ENCODE peak calls at places on chromosomes 12 and 14, in five cellular contexts. One of them, this sample, is unnamed.

GRCh38 chr12:52209321-52209720 is 17.5 kb upstream of the KRT80 start:
- DNase-seq in IMR-90: no peak
- DNase-seq in H1: no peak
- DNase-seq in HepG2: no peak
- DNase-seq in K562: no peak
- DNase-seq in this sample: no peak

GRCh38 chr12:120010661-120011230 is 21.7 kb downstream of the BICDL1 start:
- DNase-seq in IMR-90: no peak
- DNase-seq in K562: no peak
- DNase-seq in H1: no peak
- DNase-seq in HepG2: no peak
- DNase-seq in this sample: no peak

GRCh38 chr12:19965196-19966038 is 402.9 kb upstream of the PDE3A start:
- DNase-seq in K562: no peak
- DNase-seq in IMR-90: no peak
- DNase-seq in HepG2: no peak
- DNase-seq in H1: no peak
- DNase-seq in this sample: no peak

GRCh38 chr12:52636189-52636588 is 15.8 kb downstream of the KRT2 start:
- DNase-seq in HepG2: no peak
- DNase-seq in IMR-90: no peak
- DNase-seq in K562: no peak
- DNase-seq in H1: peak; percentile 35
- DNase-seq in this sample: no peak

GRCh38 chr14:54291491-54292191 is 105.2 kb upstream of the CDKN3 start:
- DNase-seq in H1: peak; percentile 51
- DNase-seq in K562: no peak
- DNase-seq in HepG2: peak; percentile 98
- DNase-seq in IMR-90: no peak
- DNase-seq in this sample: no peak

GRCh38 chr12:123967121-123967586 is 5.5 kb downstream of the CCDC92 start:
- DNase-seq in H1: no peak
- DNase-seq in IMR-90: no peak
- DNase-seq in HepG2: no peak
- DNase-seq in K562: peak; percentile 43
- DNase-seq in this sample: no peak

GRCh38 chr12:91778091-91778819 is 367.4 kb downstream of the BTG1 start:
- DNase-seq in IMR-90: peak; percentile 13
- DNase-seq in K562: no peak
- DNase-seq in HepG2: no peak
- DNase-seq in H1: no peak
- DNase-seq in this sample: peak; percentile 26

GRCh38 chr14:104383931-104384775 is 195.4 kb upstream of the C14orf180 start:
- DNase-seq in K562: no peak
- DNase-seq in HepG2: no peak
- DNase-seq in H1: no peak
- DNase-seq in IMR-90: no peak
- DNase-seq in this sample: no peak

GRCh38 chr12:77384941-77385340 is 319.6 kb upstream of the E2F7 start:
- DNase-seq in HepG2: no peak
- DNase-seq in K562: no peak
- DNase-seq in H1: no peak
- DNase-seq in IMR-90: no peak
- DNase-seq in this sample: no peak

GRCh38 chr12:12527820-12528296 is 34.8 kb downstream of the DUSP16 start:
- DNase-seq in K562: no peak
- DNase-seq in H1: no peak
- DNase-seq in HepG2: no peak
- DNase-seq in IMR-90: no peak
- DNase-seq in this sample: no peak
- H3K4me2 ChIP-seq in K562: no peak overlapping the region
- H3K4me2 ChIP-seq in H1: no peak overlapping the region
- H3K4me2 ChIP-seq in HepG2: no peak overlapping the region
- H3K4me2 ChIP-seq in IMR-90: no peak overlapping the region
- H3K4me2 ChIP-seq in this sample: no peak overlapping the region

GRCh38 chr12:102438823-102439205 is 41.5 kb downstream of the IGF1 start:
- DNase-seq in HepG2: no peak
- DNase-seq in K562: no peak
- DNase-seq in IMR-90: no peak
- DNase-seq in H1: no peak
- DNase-seq in this sample: no peak

GRCh38 chr12:102438047-102438822 is 42.1 kb downstream of the IGF1 start:
- DNase-seq in H1: no peak
- DNase-seq in K562: peak; percentile 25
- DNase-seq in IMR-90: peak; percentile 73
- DNase-seq in HepG2: peak; percentile 10
- DNase-seq in this sample: no peak

GRCh38 chr12:102435827-102436436 is 44.4 kb downstream of the IGF1 start:
- DNase-seq in H1: no peak
- DNase-seq in K562: no peak
- DNase-seq in HepG2: no peak
- DNase-seq in IMR-90: no peak
- DNase-seq in this sample: no peak

GRCh38 chr12:102437511-102437910 is 42.9 kb downstream of the IGF1 start:
- DNase-seq in IMR-90: no peak
- DNase-seq in H1: no peak
- DNase-seq in HepG2: no peak
- DNase-seq in K562: no peak
- DNase-seq in this sample: no peak

DNA sequence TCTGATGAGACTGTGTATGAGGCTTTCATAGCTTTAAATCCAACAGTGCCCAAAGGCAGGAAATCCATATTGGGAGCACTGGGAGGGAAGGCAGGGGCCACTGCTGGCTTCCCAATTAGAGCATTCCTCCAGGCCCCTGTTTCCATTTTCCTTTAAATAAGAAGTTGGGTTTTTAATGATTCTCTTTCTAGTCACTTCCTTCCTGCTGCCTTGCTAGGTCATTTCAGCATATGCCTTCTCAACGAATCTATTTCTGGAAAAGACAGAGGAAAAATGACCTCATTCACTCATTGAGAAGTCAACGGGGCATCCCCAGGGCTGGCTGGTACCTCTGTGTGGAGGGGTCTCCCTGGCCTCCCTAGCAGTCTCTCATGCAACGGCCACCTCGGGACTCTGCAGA is 43.5 kb downstream of the IGF1 start:
- DNase-seq in IMR-90: peak; percentile 31
- DNase-seq in K562: no peak
- DNase-seq in H1: no peak
- DNase-seq in HepG2: no peak
- DNase-seq in this sample: no peak
- TF ChIP-seq MAFK in IMR-90: no peak
- TF ChIP-seq MAFK in K562: no peak
- TF ChIP-seq MAFK in H1: no peak
- TF ChIP-seq MAFK in HepG2: no peak
- TF ChIP-seq MAFK in this sample: no peak

GRCh38 chr12:96502477-96502876 is 13.1 kb downstream of the CFAP54 start:
- DNase-seq in K562: peak; percentile 22
- DNase-seq in IMR-90: no peak
- DNase-seq in H1: no peak
- DNase-seq in HepG2: no peak
- DNase-seq in this sample: peak; percentile 26
- H3K4me2 ChIP-seq in K562: no peak overlapping the region
- H3K4me2 ChIP-seq in IMR-90: no peak overlapping the region
- H3K4me2 ChIP-seq in H1: no peak overlapping the region
- H3K4me2 ChIP-seq in HepG2: no peak overlapping the region
- H3K4me2 ChIP-seq in this sample: peak overlapping the region; percentile 10

DNA sequence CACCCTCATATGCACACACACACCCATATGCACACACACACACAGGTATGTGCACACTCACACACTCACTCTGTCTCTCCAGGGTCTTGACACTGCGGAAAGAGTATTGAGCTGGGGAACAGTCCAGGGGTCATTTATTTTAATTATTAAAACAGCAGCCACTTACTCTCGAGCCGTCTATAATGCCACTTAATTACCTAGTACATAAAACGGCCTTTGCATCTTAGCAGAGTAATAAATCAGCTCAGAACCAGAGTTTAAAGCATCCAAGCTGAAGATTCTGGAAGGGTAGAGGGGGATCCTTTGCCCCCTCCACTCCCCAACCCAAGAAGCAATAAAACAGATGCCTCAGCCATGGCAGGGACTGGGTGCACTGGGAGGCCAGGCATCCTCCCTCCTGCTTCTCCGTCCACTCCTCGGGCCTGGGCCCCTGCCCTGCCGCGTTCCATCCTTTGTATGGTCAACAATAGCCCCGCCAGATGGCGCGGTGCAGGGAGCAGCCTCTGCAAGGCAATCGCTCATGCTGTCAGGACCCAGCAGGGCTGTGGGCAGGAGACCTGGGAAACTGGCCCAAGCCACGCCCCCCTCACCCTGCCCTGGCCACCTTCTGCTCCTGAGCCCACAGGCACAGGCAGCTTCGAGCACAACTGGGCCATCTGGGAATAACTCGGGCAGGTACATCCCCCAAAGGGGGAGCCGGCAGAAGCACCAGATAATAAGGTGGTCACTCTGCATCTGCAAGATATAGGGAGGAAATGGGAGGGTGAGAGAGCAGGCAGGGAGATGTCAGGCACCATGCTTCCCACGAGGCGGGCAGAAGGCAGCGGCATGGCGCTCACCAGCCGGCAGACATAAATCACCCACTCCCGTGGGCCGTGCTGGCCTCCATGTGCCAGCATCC is 40.9 kb downstream of the CCDC85C start:
- DNase-seq in K562: peak; percentile 43
- DNase-seq in H1: peak; percentile 92
- DNase-seq in IMR-90: peak; percentile 65
- DNase-seq in HepG2: peak; percentile 84
- DNase-seq in this sample: peak; percentile 86
- TF ChIP-seq MAFK in K562: no peak
- TF ChIP-seq MAFK in H1: no peak
- TF ChIP-seq MAFK in IMR-90: no peak
- TF ChIP-seq MAFK in HepG2: no peak
- TF ChIP-seq MAFK in this sample: no peak

DNA sequence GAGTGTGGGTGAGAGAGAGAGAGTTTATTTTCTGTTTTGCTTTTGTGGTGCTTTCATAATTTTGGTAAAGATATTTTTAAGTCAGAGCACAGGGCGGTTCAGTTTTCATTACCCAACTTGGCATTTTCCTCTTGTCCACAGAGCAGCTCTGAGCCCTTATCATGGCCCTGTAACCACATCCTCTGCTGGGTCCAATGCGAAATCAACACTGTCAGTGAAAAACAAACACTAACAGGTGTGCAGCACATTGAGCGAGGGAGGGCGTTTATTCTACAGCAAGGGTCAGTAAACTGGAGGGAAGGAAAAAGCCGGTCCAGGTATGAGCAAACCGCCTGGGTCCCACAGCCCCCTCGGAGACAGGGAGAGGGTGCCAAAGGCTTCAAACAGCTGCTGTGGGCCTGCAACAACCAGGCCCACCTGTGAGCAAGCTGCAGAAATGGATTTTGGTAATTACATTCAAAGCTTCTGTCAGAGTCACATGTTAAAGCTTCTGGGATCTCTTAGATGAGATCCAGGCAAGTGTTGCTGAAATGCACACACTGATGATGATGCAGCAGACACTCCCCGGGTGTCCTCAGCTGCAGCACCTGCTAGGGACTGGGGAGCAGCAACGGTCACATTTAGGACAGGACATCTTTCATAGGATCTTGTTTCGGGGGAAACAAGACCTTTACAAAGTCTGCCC is 132.7 kb upstream of the DYRK2 start:
- DNase-seq in K562: no peak
- DNase-seq in H1: no peak
- DNase-seq in HepG2: no peak
- DNase-seq in IMR-90: no peak
- DNase-seq in this sample: no peak
- H3K4me2 ChIP-seq in K562: no peak overlapping the region
- H3K4me2 ChIP-seq in H1: no peak overlapping the region
- H3K4me2 ChIP-seq in HepG2: no peak overlapping the region
- H3K4me2 ChIP-seq in IMR-90: no peak overlapping the region
- H3K4me2 ChIP-seq in this sample: no peak overlapping the region

GRCh38 chr12:89984846-89985245 is 276.2 kb upstream of the ATP2B1 start:
- DNase-seq in HepG2: no peak
- DNase-seq in H1: no peak
- DNase-seq in K562: no peak
- DNase-seq in IMR-90: no peak
- DNase-seq in this sample: no peak
- TF ChIP-seq MAFK in HepG2: no peak
- TF ChIP-seq MAFK in H1: no peak
- TF ChIP-seq MAFK in K562: no peak
- TF ChIP-seq MAFK in IMR-90: no peak
- TF ChIP-seq MAFK in this sample: no peak

GRCh38 chr12:94261119-94261518 is 112.7 kb downstream of the PLXNC1 start:
- DNase-seq in K562: no peak
- DNase-seq in IMR-90: no peak
- DNase-seq in H1: no peak
- DNase-seq in HepG2: no peak
- DNase-seq in this sample: no peak
- H3K4me2 ChIP-seq in K562: no peak overlapping the region
- H3K4me2 ChIP-seq in IMR-90: no peak overlapping the region
- H3K4me2 ChIP-seq in H1: peak overlapping the region; percentile 45
- H3K4me2 ChIP-seq in HepG2: no peak overlapping the region
- H3K4me2 ChIP-seq in this sample: no peak overlapping the region

GRCh38 chr14:34433957-34434356 is 28.1 kb downstream of the SPTSSA start:
- DNase-seq in IMR-90: no peak
- DNase-seq in K562: no peak
- DNase-seq in H1: no peak
- DNase-seq in HepG2: no peak
- DNase-seq in this sample: no peak

GRCh38 chr14:34437729-34438080 is 24.3 kb downstream of the SPTSSA start:
- DNase-seq in IMR-90: no peak
- DNase-seq in K562: no peak
- DNase-seq in H1: no peak
- DNase-seq in HepG2: no peak
- DNase-seq in this sample: no peak

GRCh38 chr14:34438438-34438837 is 23.6 kb downstream of the SPTSSA start:
- DNase-seq in H1: no peak
- DNase-seq in K562: no peak
- DNase-seq in HepG2: no peak
- DNase-seq in IMR-90: no peak
- DNase-seq in this sample: no peak

GRCh38 chr14:34436960-34437728 is 24.9 kb downstream of the SPTSSA start:
- DNase-seq in K562: no peak
- DNase-seq in HepG2: peak; percentile 87
- DNase-seq in H1: no peak
- DNase-seq in IMR-90: no peak
- DNase-seq in this sample: no peak

DNA sequence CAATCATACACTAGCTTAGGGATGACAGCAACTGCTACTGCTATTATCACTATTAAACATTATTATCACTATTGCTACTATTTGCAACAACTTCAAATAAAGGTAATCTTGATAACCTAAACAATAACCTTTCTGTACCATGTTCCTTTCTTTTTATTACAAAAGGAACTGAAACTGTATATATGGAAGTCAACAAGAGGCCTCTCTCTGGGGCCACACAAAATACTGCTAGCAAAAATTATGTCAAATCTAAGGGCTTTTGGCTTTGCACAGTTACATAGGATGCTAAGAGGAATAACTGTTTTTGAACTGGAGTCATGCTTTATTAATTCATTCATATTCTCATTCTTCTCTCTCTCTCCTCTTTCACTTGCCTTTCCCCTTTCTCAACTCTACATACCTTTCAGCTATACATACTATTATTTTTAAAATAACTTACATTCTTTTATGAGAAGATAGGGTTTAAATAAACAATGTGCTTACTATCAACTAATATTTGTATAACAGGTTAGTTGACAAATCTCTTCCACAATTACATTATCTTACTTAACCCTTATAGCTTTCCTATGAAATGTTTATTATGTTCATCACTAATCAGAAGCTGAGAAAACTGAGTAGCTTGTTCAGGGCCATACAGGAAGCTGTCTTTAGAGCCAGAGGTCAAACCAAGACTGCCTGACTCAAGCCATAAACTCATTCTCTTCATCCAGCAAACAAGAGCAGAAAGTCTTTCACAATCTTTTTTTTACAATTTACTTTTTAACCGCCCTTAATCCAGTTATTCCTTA is 25.7 kb downstream of the SPTSSA start:
- DNase-seq in IMR-90: peak; percentile 87
- DNase-seq in H1: no peak
- DNase-seq in HepG2: peak; percentile 55
- DNase-seq in K562: no peak
- DNase-seq in this sample: no peak
- TF ChIP-seq MAFK in IMR-90: no peak
- TF ChIP-seq MAFK in H1: no peak
- TF ChIP-seq MAFK in HepG2: no peak
- TF ChIP-seq MAFK in K562: no peak
- TF ChIP-seq MAFK in this sample: no peak

This sample was measured in A549.